ENCODE peak calls at places on chromosome 2, in five cellular contexts. R, X, K, I and O are unnamed samples.

GRCh38 chr2:44708646-44709000 is 232.9 kb upstream of the SIX3 start:
- DNase-seq in R (no peak), X (no peak), K (no peak), I (no peak), O (no peak)

GRCh38 chr2:156436477-156437085 is 402 bp downstream of the GPD2 start:
- DNase-seq in R (no peak), X (no peak), K (peak; percentile 52), I (no peak), O (peak; percentile 6)

GRCh38 chr2:45778720-45779171 is 127.3 kb downstream of the PRKCE start:
- DNase-seq in R (peak; percentile 15), X (peak; percentile 64), K (peak; percentile 65), I (peak; percentile 62), O (no peak)

GRCh38 chr2:129375587-129375986 is 603.9 kb upstream of the RAB6C start:
- DNase-seq in R (no peak), X (no peak), K (no peak), I (no peak), O (no peak)

GRCh38 chr2:102619414-102620319 is at the start of gene SLC9A2:
- DNase-seq in R (no peak), X (peak; percentile 68), K (no peak), I (peak; percentile 6), O (peak; percentile 48)

GRCh38 chr2:152468832-152469692 is 134.1 kb downstream of the FMNL2 start:
- DNase-seq in R (no peak), X (no peak), K (no peak), I (no peak), O (no peak)

GRCh38 chr2:45786831-45787357 is 135.4 kb downstream of the PRKCE start:
- DNase-seq in R (no peak), X (no peak), K (peak; percentile 46), I (no peak), O (no peak)

GRCh38 chr2:671072-671471 is 6.1 kb downstream of the TMEM18 start:
- DNase-seq in R (no peak), X (no peak), K (no peak), I (no peak), O (no peak)

GRCh38 chr2:260507-261161 is 3.2 kb downstream of the SH3YL1 start:
- DNase-seq in R (no peak), X (no peak), K (peak; percentile 90), I (peak; percentile 54), O (no peak)

GRCh38 chr2:127004893-127005600 is 101.9 kb downstream of the BIN1 start:
- DNase-seq in R (no peak), X (no peak), K (no peak), I (no peak), O (no peak)

GRCh38 chr2:88549616-88550292 is 77.5 kb downstream of the EIF2AK3 start:
- DNase-seq in R (peak; percentile 43), X (peak; percentile 72), K (no peak), I (peak; percentile 61), O (peak; percentile 59)

GRCh38 chr2:190653931-190654330 is 5.0 kb downstream of the NAB1 start:
- DNase-seq in R (no peak), X (no peak), K (no peak), I (no peak), O (no peak)

GRCh38 chr2:50674876-50675275 is 357.1 kb downstream of the NRXN1 start:
- DNase-seq in R (peak; percentile 29), X (peak; percentile 58), K (no peak), I (no peak), O (no peak)

GRCh38 chr2:207632575-207633492 is 7.6 kb upstream of the METTL21A start:
- DNase-seq in R (no peak), X (no peak), K (peak; percentile 70), I (peak; percentile 95), O (no peak)

GRCh38 chr2:231680992-231681852 is 27.1 kb upstream of the PTMA start:
- DNase-seq in R (no peak), X (peak; percentile 92), K (peak; percentile 83), I (peak; percentile 43), O (peak; percentile 87)

GRCh38 chr2:237859082-237859433 is 365 bp upstream of the RAMP1 start:
- DNase-seq in R (no peak), X (no peak), K (no peak), I (no peak), O (no peak)

GRCh38 chr2:60553992-60554648 is 666 bp upstream of the BCL11A start:
- DNase-seq in R (no peak), X (peak; percentile 61), K (peak; percentile 40), I (no peak), O (no peak)

GRCh38 chr2:46352621-46353020 is 55.4 kb downstream of the EPAS1 start:
- DNase-seq in R (no peak), X (no peak), K (no peak), I (no peak), O (no peak)

GRCh38 chr2:239073270-239073669 is 225.4 kb downstream of the TWIST2 start:
- DNase-seq in R (no peak), X (no peak), K (no peak), I (no peak), O (no peak)

GRCh38 chr2:174247474-174248186 is 702 bp downstream of the OLA1 start:
- DNase-seq in R (no peak), X (peak; percentile 53), K (peak; percentile 17), I (peak; percentile 40), O (no peak)

GRCh38 chr2:45330617-45331016 is 280.4 kb downstream of the SRBD1 start:
- DNase-seq in R (no peak), X (no peak), K (peak; percentile 11), I (no peak), O (no peak)

GRCh38 chr2:24329700-24330099 is 30.6 kb downstream of the ITSN2 start:
- DNase-seq in R (no peak), X (no peak), K (no peak), I (no peak), O (no peak)

GRCh38 chr2:112693596-112693995 is 27.2 kb upstream of the NT5DC4 start:
- DNase-seq in R (no peak), X (no peak), K (no peak), I (no peak), O (no peak)

DNA sequence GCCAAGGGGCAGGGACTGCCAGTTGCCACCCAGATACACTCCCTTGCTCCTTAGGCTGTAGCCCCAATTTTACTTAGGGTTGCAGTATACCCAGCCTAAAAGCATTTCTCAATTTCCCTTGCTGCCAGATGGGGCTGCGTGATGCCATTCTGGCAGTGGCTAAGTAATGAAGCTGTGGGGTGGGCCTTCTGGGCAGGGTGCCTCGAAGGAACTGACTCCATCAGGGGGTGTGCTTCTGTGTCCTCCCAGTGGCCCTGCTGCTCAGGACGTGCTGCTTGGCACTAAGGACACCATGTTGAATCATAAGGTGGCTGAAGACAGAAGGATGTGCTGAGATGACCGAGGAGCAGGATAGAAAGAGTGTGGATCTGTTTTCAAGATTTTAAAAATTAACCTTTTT is 74.2 kb downstream of the VWA3B start:
- DNase-seq in R (no peak), X (peak; percentile 6), K (no peak), I (no peak), O (no peak)
- H2AFZ ChIP-seq in R (no peak overlapping the region), X (no peak overlapping the region), K (no peak overlapping the region), I (no peak overlapping the region), O (no peak overlapping the region)

GRCh38 chr2:122100371-122101150 is 345.1 kb downstream of the TSN start:
- DNase-seq in R (peak; percentile 21), X (peak; percentile 40), K (no peak), I (no peak), O (no peak)

GRCh38 chr2:122096788-122097187 is 341.3 kb downstream of the TSN start:
- DNase-seq in R (no peak), X (no peak), K (no peak), I (no peak), O (no peak)

GRCh38 chr2:122105171-122105884 is 349.9 kb downstream of the TSN start:
- DNase-seq in R (no peak), X (no peak), K (no peak), I (no peak), O (peak; percentile 36)

GRCh38 chr2:122098301-122098700 is 342.9 kb downstream of the TSN start:
- DNase-seq in R (no peak), X (no peak), K (no peak), I (no peak), O (no peak)

DNA sequence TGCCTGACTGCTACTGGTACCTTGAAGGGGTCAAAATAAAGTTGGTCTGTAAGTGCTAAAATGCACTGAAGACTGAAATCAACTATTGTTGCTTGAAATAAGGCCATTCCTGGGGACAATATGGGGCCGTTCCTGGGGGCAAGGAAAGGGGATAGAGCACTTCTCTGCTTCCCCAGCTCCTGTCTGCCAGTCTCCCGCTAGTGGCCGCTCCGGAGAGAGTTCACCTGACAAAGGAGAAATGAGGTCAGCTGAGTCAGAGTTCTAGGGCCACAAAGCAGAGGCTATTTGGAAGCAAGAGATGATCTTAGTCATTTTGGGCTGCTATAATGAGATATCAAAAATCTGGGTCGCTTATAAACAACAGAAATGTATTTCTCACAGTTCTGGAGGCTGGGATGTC is 345.9 kb downstream of the TSN start:
- DNase-seq in R (no peak), X (peak; percentile 50), K (no peak), I (no peak), O (no peak)
- H3K18ac ChIP-seq in R (no peak overlapping the region), X (no peak overlapping the region), K (no peak overlapping the region), I (no peak overlapping the region), O (no peak overlapping the region)

DNA sequence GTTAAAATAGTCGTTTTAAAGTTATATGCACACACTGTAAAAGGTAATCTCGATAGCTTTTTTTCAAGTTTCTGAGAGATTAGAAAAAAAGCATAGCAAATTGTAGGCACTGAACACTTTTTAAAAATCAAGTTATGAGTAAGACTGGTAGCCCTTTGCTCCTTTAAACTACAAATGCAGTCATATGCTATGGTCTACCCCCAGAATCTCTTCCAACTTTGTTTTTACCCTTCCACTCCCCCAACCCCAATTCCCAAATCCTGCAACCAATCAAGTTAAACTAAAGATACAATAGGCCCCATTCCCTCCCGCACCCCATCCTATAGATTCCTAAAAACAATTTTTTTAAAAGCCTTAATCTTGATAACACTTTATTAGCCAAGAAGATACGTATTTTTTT is 732 bp upstream of the BAZ2B start:
- DNase-seq in R (no peak), X (no peak), K (no peak), I (no peak), O (no peak)
- H2BK12ac ChIP-seq in R (no peak overlapping the region), X (no peak overlapping the region), K (no peak overlapping the region), I (no peak overlapping the region), O (no peak overlapping the region)

DNA sequence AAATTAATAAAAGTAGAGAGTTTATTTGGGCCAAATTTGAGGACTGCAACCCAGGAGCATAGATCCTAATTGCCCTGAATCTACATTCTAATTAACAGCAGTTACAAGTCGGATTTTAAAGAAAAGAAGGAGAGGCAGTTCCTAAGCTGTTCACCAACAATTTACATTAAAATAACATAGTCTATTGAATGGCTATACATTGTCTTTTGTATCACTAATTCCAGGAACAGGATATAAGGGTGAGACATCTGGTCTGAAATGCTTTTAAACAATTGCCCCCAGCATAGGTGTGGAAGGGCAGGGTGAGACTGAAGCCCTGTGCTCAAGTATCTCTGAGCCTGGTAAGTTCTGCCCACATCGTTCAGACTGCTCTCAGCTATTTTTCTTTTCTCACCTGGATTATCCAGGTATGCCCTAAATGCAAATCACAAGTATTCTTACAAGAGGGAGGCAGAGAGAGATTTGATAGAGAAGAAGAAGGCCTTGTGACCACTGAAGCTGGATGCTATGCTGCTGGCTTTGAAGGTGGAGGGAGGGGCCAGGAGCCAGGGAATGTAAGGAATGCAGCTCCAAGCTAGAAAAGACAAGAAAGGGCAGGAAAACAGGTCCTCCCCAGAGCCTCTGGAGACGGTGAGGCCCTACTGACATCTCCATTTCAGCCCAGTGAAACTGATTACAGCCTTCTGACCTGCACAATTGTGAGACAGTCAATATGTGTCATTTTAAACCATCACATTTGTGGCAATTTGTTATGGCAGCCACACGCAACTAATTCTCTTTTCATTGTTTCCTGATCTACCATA is 189.4 kb upstream of the ARL4C start:
- DNase-seq in R (peak; percentile 78), X (peak; percentile 90), K (no peak), I (peak; percentile 88), O (peak; percentile 63)
- H2AFZ ChIP-seq in R (no peak overlapping the region), X (no peak overlapping the region), K (no peak overlapping the region), I (no peak overlapping the region), O (peak overlapping the region; percentile 19)